ENCODE peak calls at places on chromosomes 7 and 10, in nine cellular contexts. C, G, J, X, A, P, K, Q and S are unnamed samples. For H3K4me1, the result is how much of the 10 kb centered on the place peaks cover.

GRCh38 chr7:3408814-3409595 is 108.0 kb downstream of the SDK1 start:
- DNase-seq in A (no peak), P (no peak), X (no peak), C (peak), Q (no peak), J (no peak), K (no peak), G (no peak), S (no peak)

GRCh38 chr10:86301431-86301830 is 65.2 kb downstream of the GRID1 start:
- DNase-seq in A (peak), Q (no peak), G (no peak), X (peak), C (no peak), J (no peak), P (no peak), K (no peak), S (no peak)

GRCh38 chr7:128407751-128408708 is 1.8 kb downstream of the IMPDH1 start:
- DNase-seq in A (no peak), X (peak), J (no peak), C (no peak), K (no peak), P (no peak), Q (peak), G (no peak), S (no peak)

GRCh38 chr7:87220026-87220733 is 648 bp upstream of the TMEM243 start:
- DNase-seq in P (peak), C (peak), X (peak), A (peak), Q (peak), G (peak), K (peak), J (peak), S (peak)

GRCh38 chr7:4479367-4480039 is 202.6 kb upstream of the FOXK1 start:
- DNase-seq in K (no peak), Q (peak), X (peak), G (no peak), P (peak), A (no peak), J (no peak), C (peak), S (peak)

GRCh38 chr7:52270301-52270700 is 765.1 kb upstream of the POM121L12 start:
- DNase-seq in A (no peak), G (no peak), Q (peak), P (no peak), J (no peak), X (no peak), C (peak), K (no peak), S (no peak)

GRCh38 chr7:139966906-139967305 is 95.8 kb downstream of the PARP12 start:
- DNase-seq in C (no peak), K (no peak), A (peak), X (no peak), G (no peak), J (no peak), P (no peak), Q (no peak), S (no peak)

GRCh38 chr7:151518105-151518780 is 1.5 kb downstream of the RHEB start:
- DNase-seq in A (peak), X (peak), J (peak), G (peak), C (peak), K (peak), Q (peak), P (no peak), S (peak)

GRCh38 chr7:89517815-89518214 is 636.5 kb upstream of the STEAP1 start:
- DNase-seq in X (no peak), G (no peak), A (no peak), Q (no peak), P (no peak), C (no peak), K (no peak), J (no peak), S (no peak)

GRCh38 chr7:3544202-3544601 is 243.2 kb downstream of the SDK1 start:
- DNase-seq in A (no peak), Q (no peak), X (no peak), C (no peak), P (no peak), G (no peak), K (no peak), J (no peak), S (no peak)

GRCh38 chr10:58573970-58574538 is 61.4 kb downstream of the BICC1 start:
- DNase-seq in A (no peak), K (no peak), Q (no peak), X (no peak), G (no peak), J (no peak), P (no peak), C (peak), S (no peak)

GRCh38 chr7:65554-65953 is 126.8 kb upstream of the FAM20C start:
- DNase-seq in X (no peak), J (no peak), A (no peak), K (no peak), G (no peak), Q (no peak), C (peak), P (no peak), S (peak)

GRCh38 chr10:63622097-63622496 is 100.9 kb downstream of the REEP3 start:
- DNase-seq in A (no peak), P (no peak), G (no peak), Q (no peak), J (no peak), C (no peak), K (no peak), X (no peak), S (no peak)

GRCh38 chr10:17120711-17121110 is 8.9 kb downstream of the CUBN start:
- DNase-seq in C (no peak), A (no peak), X (no peak), P (no peak), K (no peak), Q (no peak), G (no peak), J (no peak), S (peak)

GRCh38 chr7:12757443-12757842 is 70.0 kb downstream of the ARL4A start:
- DNase-seq in J (no peak), K (no peak), G (no peak), Q (no peak), A (no peak), X (no peak), C (peak), P (no peak), S (no peak)

GRCh38 chr10:27857616-27858015 is 112.0 kb upstream of the MKX start:
- DNase-seq in K (no peak), P (no peak), G (no peak), A (no peak), X (no peak), C (no peak), J (no peak), Q (no peak), S (no peak)

GRCh38 chr7:157507987-157508386 is 171.2 kb downstream of the DNAJB6 start:
- DNase-seq in A (no peak), Q (no peak), P (no peak), J (no peak), C (no peak), G (no peak), X (no peak), K (no peak), S (no peak)

GRCh38 chr7:91347288-91347687 is 83.1 kb downstream of the FZD1 start:
- DNase-seq in A (no peak), Q (peak), P (no peak), J (no peak), X (no peak), C (peak), K (no peak), G (no peak), S (peak)

GRCh38 chr7:99997545-99998137 is 17.8 kb upstream of the ZKSCAN1 start:
- DNase-seq in P (no peak), Q (peak), A (peak), X (peak), C (peak), G (peak), K (peak), J (peak), S (peak)

GRCh38 chr10:78784454-78785414 is 284.0 kb upstream of the ZMIZ1 start:
- DNase-seq in C (no peak), P (no peak), J (no peak), K (no peak), G (no peak), X (no peak), Q (no peak), A (no peak), S (no peak)

GRCh38 chr7:149827089-149827981 is 10.8 kb upstream of the ZNF862 start:
- DNase-seq in C (no peak), A (peak), J (no peak), X (no peak), K (no peak), G (no peak), P (no peak), Q (no peak), S (no peak)

GRCh38 chr7:113078321-113078720 is 8.3 kb downstream of the GPR85 start:
- DNase-seq in A (no peak), P (no peak), K (no peak), C (no peak), J (no peak), X (no peak), G (no peak), Q (no peak), S (no peak)

GRCh38 chr7:128742206-128742605 is 3.0 kb downstream of the CALU start:
- DNase-seq in J (no peak), P (no peak), K (no peak), X (no peak), C (peak), A (no peak), G (no peak), Q (no peak), S (no peak)

GRCh38 chr7:40531946-40532345 is 397.1 kb downstream of the SUGCT start:
- DNase-seq in J (no peak), P (no peak), C (no peak), G (no peak), X (no peak), K (no peak), Q (no peak), A (no peak), S (no peak)

GRCh38 chr7:64559206-64559605 is 3.7 kb downstream of the ZNF680 start:
- DNase-seq in J (no peak), X (no peak), G (no peak), K (no peak), C (peak), Q (peak), P (no peak), A (no peak), S (peak)

GRCh38 chr7:148507741-148508285 is 82.8 kb upstream of the C7orf33 start:
- DNase-seq in G (no peak), J (no peak), K (no peak), X (no peak), Q (no peak), P (no peak), C (no peak), A (no peak), S (no peak)

GRCh38 chr10:47079177-47079580 is 168.0 kb downstream of the PTPN20 start:
- DNase-seq in J (no peak), X (no peak), Q (no peak), P (no peak), C (peak), A (no peak), G (no peak), K (no peak), S (no peak)

GRCh38 chr7:2851499-2851898 is 7.4 kb upstream of the GNA12 start:
- DNase-seq in K (no peak), J (no peak), X (no peak), C (no peak), P (no peak), A (no peak), Q (no peak), G (no peak), S (no peak)

GRCh38 chr7:69622014-69622818 is 23.9 kb downstream of the AUTS2 start:
- DNase-seq in P (no peak), G (no peak), K (no peak), A (no peak), Q (no peak), C (no peak), J (no peak), X (no peak), S (no peak)

GRCh38 chr7:69619619-69620018 is 21.3 kb downstream of the AUTS2 start:
- DNase-seq in J (no peak), P (no peak), C (no peak), A (no peak), K (no peak), Q (no peak), G (no peak), X (no peak), S (no peak)

GRCh38 chr7:69620063-69620462 is 21.8 kb downstream of the AUTS2 start:
- DNase-seq in A (no peak), P (no peak), X (no peak), Q (no peak), K (no peak), J (no peak), G (no peak), C (no peak), S (no peak)

GRCh38 chr7:69622960-69623359 is 24.7 kb downstream of the AUTS2 start:
- DNase-seq in G (no peak), K (no peak), X (no peak), J (no peak), A (no peak), P (no peak), Q (no peak), C (no peak), S (no peak)

DNA sequence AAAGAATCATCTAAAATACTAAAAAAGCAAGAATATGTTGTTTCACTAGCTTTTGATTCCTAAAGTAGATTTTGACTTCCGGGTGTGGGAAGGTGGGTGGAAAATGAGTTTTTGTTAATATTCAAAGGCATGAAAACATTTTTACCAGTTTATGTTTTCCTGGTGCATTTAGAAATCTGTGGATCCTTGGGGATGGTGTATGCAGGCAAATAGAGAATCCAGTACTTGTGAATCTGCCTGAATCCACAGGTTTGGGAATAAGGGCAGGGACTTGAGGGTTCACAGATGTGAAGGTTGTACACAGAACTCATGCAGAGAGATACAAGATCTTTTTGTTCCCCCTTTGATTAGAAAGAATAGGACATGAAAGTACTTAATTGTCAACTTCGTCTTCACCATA is 22.4 kb downstream of the AUTS2 start:
- DNase-seq in C (no peak), J (no peak), G (no peak), X (no peak), A (no peak), P (no peak), Q (no peak), K (no peak), S (no peak)
- H3K4me1 ChIP-seq in C (under half), J (under half), G (under half), X (under half), A (under half), P (under half), Q (under half), K (under half), S (under half)

DNA sequence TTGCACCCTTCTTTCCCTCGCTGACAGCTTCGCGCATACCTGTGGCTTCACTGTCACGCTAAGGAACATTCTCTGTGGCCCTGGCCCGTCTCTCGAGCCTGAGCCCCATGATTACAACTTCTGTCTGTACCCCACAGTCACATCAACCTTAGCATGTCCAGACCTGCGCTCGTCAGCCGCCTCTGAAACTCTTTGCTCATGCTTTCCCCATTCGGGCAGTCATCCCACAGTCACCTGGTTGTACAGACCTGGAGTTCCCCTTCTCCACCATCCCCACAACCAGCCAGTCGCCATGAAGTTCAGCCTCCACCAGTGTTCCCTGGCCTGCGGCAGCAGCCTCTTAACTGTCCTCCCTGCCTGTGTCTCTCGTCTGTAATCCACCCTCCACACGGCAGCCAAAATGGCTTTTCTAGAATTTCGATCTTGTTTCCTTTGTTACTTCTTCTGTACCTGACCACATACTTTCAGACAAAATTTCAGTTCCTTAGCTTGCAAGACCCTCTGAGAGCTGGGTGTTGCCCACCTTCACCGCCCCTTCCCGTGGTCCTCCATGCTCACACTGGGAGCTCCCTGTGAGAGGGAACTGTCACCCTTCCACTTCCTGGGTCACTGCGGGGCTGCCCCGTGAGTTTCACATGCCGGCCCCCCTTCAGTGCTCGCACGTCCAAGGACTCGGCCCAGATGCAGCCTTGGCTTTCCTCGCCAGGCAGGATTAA is 229.2 kb downstream of the CELF2 start:
- DNase-seq in K (no peak), A (no peak), G (no peak), Q (no peak), X (no peak), P (no peak), J (no peak), C (no peak), S (no peak)
- TF ChIP-seq CTCF in K (no peak), A (no peak), G (no peak), Q (no peak), X (no peak), P (no peak), J (no peak), C (no peak), S (no peak)

DNA sequence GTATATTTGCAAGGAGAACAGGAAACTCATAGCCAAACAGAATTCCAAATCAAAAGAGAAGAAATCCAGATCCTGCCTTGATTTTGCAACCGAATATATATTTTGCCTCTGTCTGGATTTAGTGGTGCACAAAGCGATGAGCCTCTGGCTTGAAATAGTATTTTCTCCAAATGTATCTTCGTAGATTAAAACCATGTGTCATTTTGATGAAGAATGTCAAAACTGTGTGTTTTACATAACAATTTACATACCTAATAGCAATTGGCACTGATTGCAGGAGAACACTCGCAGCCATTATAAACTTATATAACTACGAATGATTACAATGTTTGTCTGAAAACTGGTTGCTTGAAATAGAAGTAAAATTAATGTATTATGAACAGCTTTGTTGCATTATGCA is 156.4 kb downstream of the ARID5B start:
- DNase-seq in X (no peak), Q (no peak), P (no peak), J (no peak), K (no peak), G (no peak), A (no peak), C (no peak), S (no peak)
- H3K4me1 ChIP-seq in X (under half), Q (under half), P (under half), J (half or more), K (half or more), G (under half), A (half or more), C (under half), S (half or more)

DNA sequence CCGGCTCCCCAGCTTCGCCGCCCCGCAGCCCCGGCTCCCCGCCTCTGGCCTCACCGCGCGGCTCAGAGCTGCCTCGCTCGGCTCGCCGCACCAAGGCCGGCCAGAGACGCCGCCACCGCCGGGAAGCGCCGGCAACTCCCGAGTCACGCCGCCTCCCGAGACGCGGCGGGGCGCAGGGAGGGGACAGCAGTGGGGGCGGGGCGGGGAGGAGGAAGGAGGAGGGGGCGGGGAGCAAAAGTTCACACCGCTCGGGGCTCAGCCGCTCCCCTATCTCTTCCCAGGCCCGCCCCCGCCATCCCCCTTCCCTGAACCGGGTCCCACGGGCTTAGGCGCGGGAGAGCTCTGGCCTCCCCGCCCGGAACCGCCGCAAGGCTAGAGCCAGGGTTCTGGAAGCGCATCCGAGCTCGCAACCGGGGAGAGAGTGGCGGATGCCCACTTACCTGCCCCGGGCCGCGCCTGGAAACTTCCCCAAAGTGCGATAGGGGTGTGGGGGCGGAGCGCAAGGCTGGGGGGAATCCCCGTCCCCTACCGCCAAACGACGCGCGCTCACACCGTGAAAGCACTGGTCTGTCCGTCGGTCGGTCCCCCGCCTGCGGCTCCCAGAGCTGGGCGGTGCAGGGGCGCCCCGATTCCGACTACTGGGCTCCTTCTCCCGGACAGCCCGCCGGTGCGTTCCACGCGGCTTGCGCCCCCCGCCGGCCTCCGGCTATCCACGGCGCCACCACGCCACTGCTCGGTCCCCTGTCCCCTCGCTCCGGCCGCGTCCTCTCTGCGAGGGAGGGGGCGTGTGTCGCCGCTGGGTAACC is 925 bp downstream of the CHST15 start:
- DNase-seq in K (peak), P (peak), G (no peak), Q (peak), X (peak), C (peak), J (peak), A (peak), S (peak)
- TF ChIP-seq CTCF in K (no peak), P (peak), G (no peak), Q (no peak), X (peak), C (no peak), J (peak), A (peak), S (no peak)

GRCh38 chr7:24877790-24878311 is 102.1 kb downstream of the OSBPL3 start:
- DNase-seq in C (peak), X (no peak), A (no peak), P (no peak), J (no peak), K (no peak), Q (no peak), G (no peak), S (no peak)
- H3K4me1 ChIP-seq in C (under half), X (under half), A (under half), P (under half), J (under half), K (under half), Q (under half), G (under half), S (under half)

GRCh38 chr7:79282051-79282694 is 171.3 kb downstream of the MAGI2 start:
- DNase-seq in A (no peak), Q (peak), K (no peak), P (peak), X (peak), J (no peak), C (peak), G (no peak), S (peak)
- TF ChIP-seq CTCF in A (peak), Q (peak), K (no peak), P (peak), X (no peak), J (peak), C (peak), G (no peak), S (no peak)

DNA sequence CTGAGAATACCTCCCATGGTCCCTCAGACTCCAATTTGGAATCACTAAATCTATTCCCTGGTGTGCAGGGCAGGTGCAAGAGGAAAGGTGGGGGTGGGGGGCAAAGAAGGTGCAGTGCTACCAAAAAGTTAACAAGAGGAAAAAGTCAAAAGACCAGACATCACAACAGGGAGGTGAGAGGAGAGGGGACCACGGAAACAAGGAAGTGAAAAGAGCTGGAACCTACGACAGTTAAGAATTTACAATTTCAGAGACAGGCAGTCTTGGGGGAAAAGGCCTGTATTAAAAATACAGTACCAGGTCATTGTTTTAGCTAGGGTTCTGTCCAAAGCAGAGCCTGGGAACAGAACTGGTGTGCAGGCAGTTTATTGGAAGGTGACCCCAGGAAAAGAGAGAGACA is 14.6 kb downstream of the ITGB1 start:
- DNase-seq in Q (no peak), G (no peak), J (no peak), X (no peak), K (no peak), P (no peak), C (no peak), A (no peak), S (no peak)
- H3K4me1 ChIP-seq in Q (under half), G (under half), J (half or more), X (half or more), K (under half), P (half or more), C (under half), A (half or more), S (under half)